ENCODE peak calls at places on chromosomes 3 and 15, in eight cellular contexts. B is central memory CD8-positive, alpha-beta T cell; M is T follicular helper cell; R is upper lobe of right lung; F is HEK293T; G is SIG-M5; Q is activated T-helper 1 cell treated with anti-CD3 and anti-CD28 coated beads, Interleukin-2, amount 50 U/mL, for 16 hours; C is nephron progenitor cell. N is an unnamed sample.

GRCh38 chr15:68208136-68208535 is 3.0 kb upstream of the CALML4 start:
- DNase-seq in B (no peak), M (no peak), R (no peak), F (no peak), G (no peak), Q (no peak), C (no peak), N (no peak)

GRCh38 chr15:39736646-39737550 is 45.7 kb downstream of the FSIP1 start:
- DNase-seq in B (no peak), M (no peak), R (no peak), F (no peak), G (no peak), Q (no peak), C (no peak), N (no peak)

GRCh38 chr3:157030712-157031111 is 129.2 kb downstream of the CCNL1 start:
- DNase-seq in B (no peak), M (no peak), R (no peak), F (no peak), G (no peak), Q (no peak), C (no peak), N (no peak)

GRCh38 chr3:31132132-31132769 is 237.8 kb upstream of the GADL1 start:
- DNase-seq in B (no peak), M (no peak), R (no peak), F (peak), G (no peak), Q (no peak), C (no peak), N (no peak)

GRCh38 chr3:24018784-24019570 is 73.9 kb downstream of the NR1D2 start:
- DNase-seq in B (no peak), M (no peak), R (no peak), F (no peak), G (no peak), Q (no peak), C (peak), N (no peak)

GRCh38 chr3:114880078-114880477 is 267.0 kb downstream of the ZBTB20 start:
- DNase-seq in B (no peak), M (no peak), R (no peak), F (no peak), G (no peak), Q (no peak), C (no peak), N (no peak)

GRCh38 chr15:63350178-63350621 is 31.4 kb downstream of the CA12 start:
- DNase-seq in B (no peak), M (no peak), R (no peak), F (no peak), G (no peak), Q (no peak), C (no peak), N (no peak)

GRCh38 chr15:65055201-65055870 is 10.1 kb downstream of the SLC51B start:
- DNase-seq in B (no peak), M (no peak), R (no peak), F (no peak), G (no peak), Q (no peak), C (no peak), N (no peak)

GRCh38 chr3:170692720-170693119 is 106.8 kb upstream of the SLC7A14 start:
- DNase-seq in B (no peak), M (no peak), R (no peak), F (no peak), G (no peak), Q (no peak), C (no peak), N (no peak)

GRCh38 chr15:89360294-89360971 is 25.8 kb upstream of the POLG start:
- DNase-seq in B (no peak), M (no peak), R (no peak), F (no peak), G (no peak), Q (no peak), C (no peak), N (no peak)

GRCh38 chr3:150348500-150348899 is 59.6 kb upstream of the TSC22D2 start:
- DNase-seq in B (no peak), M (no peak), R (no peak), F (no peak), G (no peak), Q (no peak), C (no peak), N (no peak)

GRCh38 chr3:138381413-138381901 is 33.1 kb downstream of the MRAS start:
- DNase-seq in B (no peak), M (no peak), R (peak), F (no peak), G (no peak), Q (no peak), C (no peak), N (no peak)

GRCh38 chr3:133914839-133915600 is 19.3 kb upstream of the RAB6B start:
- DNase-seq in B (no peak), M (no peak), R (no peak), F (no peak), G (no peak), Q (no peak), C (no peak), N (no peak)

GRCh38 chr15:73926191-73927002 is at the start of gene LOXL1:
- DNase-seq in B (no peak), M (no peak), R (peak), F (peak), G (no peak), Q (no peak), C (peak), N (no peak)

GRCh38 chr3:177525987-177526712 is 328.9 kb upstream of the TBL1XR1 start:
- DNase-seq in B (no peak), M (no peak), R (no peak), F (no peak), G (no peak), Q (no peak), C (no peak), N (no peak)

GRCh38 chr15:60656491-60657284 is 177.7 kb upstream of the ICE2 start:
- DNase-seq in B (no peak), M (no peak), R (no peak), F (no peak), G (no peak), Q (no peak), C (no peak), N (no peak)

GRCh38 chr3:25621087-25621486 is 43.6 kb downstream of the TOP2B start:
- DNase-seq in B (no peak), M (no peak), R (no peak), F (no peak), G (no peak), Q (no peak), C (no peak), N (no peak)

GRCh38 chr3:31105438-31106077 is 211.1 kb upstream of the GADL1 start:
- DNase-seq in B (no peak), M (no peak), R (no peak), F (no peak), G (no peak), Q (no peak), C (no peak), N (no peak)

GRCh38 chr3:32045091-32045964 is 61.1 kb upstream of the GPD1L start:
- DNase-seq in B (no peak), M (no peak), R (no peak), F (peak), G (no peak), Q (no peak), C (peak), N (no peak)

GRCh38 chr3:59772416-59773408 is 722.9 kb upstream of the CFAP20DC start:
- DNase-seq in B (peak), M (no peak), R (no peak), F (no peak), G (no peak), Q (peak), C (no peak), N (peak)

GRCh38 chr3:37114251-37115145 is 59.9 kb downstream of the LRRFIP2 start:
- DNase-seq in B (no peak), M (no peak), R (no peak), F (no peak), G (no peak), Q (no peak), C (no peak), N (no peak)

GRCh38 chr15:76222159-76222558 is 89.1 kb downstream of the ETFA start:
- DNase-seq in B (no peak), M (no peak), R (no peak), F (no peak), G (no peak), Q (no peak), C (no peak), N (no peak)

GRCh38 chr3:171875923-171876412 is 32.8 kb downstream of the TMEM212 start:
- DNase-seq in B (no peak), M (no peak), R (no peak), F (no peak), G (no peak), Q (no peak), C (no peak), N (no peak)

GRCh38 chr15:25545017-25545416 is 106.2 kb upstream of the UBE3A start:
- DNase-seq in B (no peak), M (no peak), R (no peak), F (no peak), G (no peak), Q (no peak), C (no peak), N (no peak)

GRCh38 chr3:32143849-32144757 is 37.7 kb downstream of the GPD1L start:
- DNase-seq in B (peak), M (peak), R (no peak), F (peak), G (no peak), Q (peak), C (peak), N (peak)

GRCh38 chr15:65939901-65940617 is 70.8 kb downstream of the RAB11A start:
- DNase-seq in B (no peak), M (no peak), R (no peak), F (no peak), G (no peak), Q (no peak), C (no peak), N (no peak)

GRCh38 chr3:95319921-95320494 is 1257.1 kb downstream of the NSUN3 start:
- DNase-seq in B (no peak), M (no peak), R (no peak), F (no peak), G (no peak), Q (no peak), C (no peak), N (no peak)

GRCh38 chr3:124814620-124815421 is 72.3 kb downstream of the ITGB5 start:
- DNase-seq in B (no peak), M (no peak), R (no peak), F (no peak), G (no peak), Q (no peak), C (no peak), N (no peak)

GRCh38 chr15:75049392-75049791 is 26.0 kb downstream of the PPCDC start:
- DNase-seq in B (no peak), M (no peak), R (peak), F (no peak), G (no peak), Q (no peak), C (no peak), N (no peak)

GRCh38 chr3:55476515-55476914 is 10.6 kb downstream of the WNT5A start:
- DNase-seq in B (no peak), M (no peak), R (no peak), F (no peak), G (no peak), Q (no peak), C (no peak), N (no peak)

GRCh38 chr3:129567176-129567705 is 24.3 kb downstream of the H1-8 start:
- DNase-seq in B (no peak), M (no peak), R (no peak), F (no peak), G (no peak), Q (no peak), C (no peak), N (no peak)

GRCh38 chr3:190883973-190884832 is 21.7 kb upstream of the GMNC start:
- DNase-seq in B (no peak), M (no peak), R (no peak), F (peak), G (no peak), Q (no peak), C (peak), N (no peak)